ENCODE peak calls at places on chromosomes 3 and 15, in nine cellular contexts. Z, V, L, A, J, F, Q, N and X are unnamed samples.

GRCh38 chr3:37453393-37454391 is 279.3 kb upstream of the LRRFIP2 start:
- DNase-seq in Z (peak), V (no peak), L (no peak), A (peak), J (peak), F (peak), Q (peak), N (no peak), X (peak)

GRCh38 chr3:154121236-154122095 is at the start of gene ARHGEF26:
- DNase-seq in Z (peak), V (peak), L (peak), A (peak), J (peak), F (peak), Q (peak), N (peak), X (peak)

GRCh38 chr15:101124731-101125558 is 126.9 kb downstream of the CHSY1 start:
- DNase-seq in Z (no peak), V (no peak), L (peak), A (no peak), J (no peak), F (no peak), Q (no peak), N (no peak), X (peak)

GRCh38 chr3:58296269-58296668 is 9.8 kb upstream of the RPP14 start:
- DNase-seq in Z (no peak), V (no peak), L (no peak), A (no peak), J (no peak), F (no peak), Q (no peak), N (no peak), X (no peak)

GRCh38 chr3:13648744-13649096 is 99.8 kb downstream of the FBLN2 start:
- DNase-seq in Z (no peak), V (no peak), L (no peak), A (no peak), J (no peak), F (no peak), Q (no peak), N (no peak), X (no peak)

GRCh38 chr3:155369244-155369643 is 75.8 kb upstream of the STRIT1 start:
- DNase-seq in Z (no peak), V (no peak), L (no peak), A (no peak), J (peak), F (no peak), Q (no peak), N (no peak), X (no peak)

GRCh38 chr3:9947025-9947995 is 4.9 kb downstream of the PRRT3 start:
- DNase-seq in Z (peak), V (peak), L (peak), A (peak), J (peak), F (no peak), Q (peak), N (no peak), X (peak)

GRCh38 chr15:66566963-66567531 is 1.2 kb upstream of the LCTL start:
- DNase-seq in Z (peak), V (no peak), L (peak), A (no peak), J (peak), F (peak), Q (no peak), N (peak), X (peak)

GRCh38 chr3:60774617-60775016 is 476.6 kb downstream of the FHIT start:
- DNase-seq in Z (no peak), V (no peak), L (no peak), A (no peak), J (no peak), F (no peak), Q (no peak), N (no peak), X (no peak)

GRCh38 chr3:37400945-37401344 is 226.6 kb upstream of the LRRFIP2 start:
- DNase-seq in Z (no peak), V (no peak), L (no peak), A (no peak), J (no peak), F (no peak), Q (no peak), N (no peak), X (no peak)

GRCh38 chr15:86611392-86612040 is 531.8 kb downstream of the AGBL1 start:
- DNase-seq in Z (no peak), V (no peak), L (no peak), A (no peak), J (peak), F (no peak), Q (no peak), N (no peak), X (no peak)

GRCh38 chr3:15645246-15645645 is 43.7 kb downstream of the BTD start:
- DNase-seq in Z (no peak), V (no peak), L (no peak), A (no peak), J (no peak), F (no peak), Q (no peak), N (no peak), X (no peak)

GRCh38 chr15:99906356-99906755 is 173.1 kb upstream of the LYSMD4 start:
- DNase-seq in Z (no peak), V (no peak), L (no peak), A (no peak), J (no peak), F (no peak), Q (no peak), N (no peak), X (no peak)

GRCh38 chr3:186427627-186428026 is 65.6 kb upstream of the DGKG start:
- DNase-seq in Z (no peak), V (no peak), L (no peak), A (no peak), J (no peak), F (peak), Q (no peak), N (no peak), X (no peak)

GRCh38 chr3:11001020-11001657 is 8.6 kb downstream of the SLC6A1 start:
- DNase-seq in Z (no peak), V (no peak), L (no peak), A (no peak), J (peak), F (peak), Q (no peak), N (no peak), X (no peak)

GRCh38 chr3:146528954-146529353 is 15.5 kb downstream of the PLSCR1 start:
- DNase-seq in Z (no peak), V (no peak), L (no peak), A (no peak), J (no peak), F (no peak), Q (no peak), N (no peak), X (no peak)

GRCh38 chr3:107227091-107227490 is 150.1 kb upstream of the CCDC54 start:
- DNase-seq in Z (no peak), V (no peak), L (no peak), A (no peak), J (no peak), F (no peak), Q (no peak), N (no peak), X (no peak)

GRCh38 chr15:65804252-65804931 is 12.3 kb upstream of the DENND4A start:
- DNase-seq in Z (no peak), V (no peak), L (no peak), A (no peak), J (no peak), F (no peak), Q (no peak), N (no peak), X (no peak)

GRCh38 chr15:58738051-58738707 is 11.3 kb downstream of the ADAM10 start:
- DNase-seq in Z (no peak), V (no peak), L (no peak), A (no peak), J (no peak), F (no peak), Q (no peak), N (no peak), X (no peak)

GRCh38 chr3:58492385-58492970 is 582 bp downstream of the KCTD6 start:
- DNase-seq in Z (no peak), V (no peak), L (no peak), A (no peak), J (no peak), F (no peak), Q (no peak), N (no peak), X (no peak)

GRCh38 chr3:15822281-15822680 is 24.5 kb upstream of the ANKRD28 start:
- DNase-seq in Z (no peak), V (no peak), L (no peak), A (no peak), J (no peak), F (no peak), Q (no peak), N (no peak), X (no peak)

GRCh38 chr15:41523097-41523496 is 9.5 kb upstream of the LTK start:
- DNase-seq in Z (no peak), V (no peak), L (no peak), A (no peak), J (no peak), F (no peak), Q (no peak), N (no peak), X (no peak)

GRCh38 chr3:4888913-4889846 is 90.1 kb upstream of the BHLHE40 start:
- DNase-seq in Z (no peak), V (no peak), L (no peak), A (no peak), J (no peak), F (no peak), Q (no peak), N (no peak), X (no peak)

GRCh38 chr15:100601628-100602063 is 338 bp downstream of the LINS1 start:
- DNase-seq in Z (no peak), V (no peak), L (no peak), A (no peak), J (no peak), F (no peak), Q (no peak), N (no peak), X (no peak)

GRCh38 chr3:47082519-47082918 is 81.4 kb downstream of the SETD2 start:
- DNase-seq in Z (no peak), V (no peak), L (no peak), A (no peak), J (no peak), F (no peak), Q (no peak), N (no peak), X (no peak)

GRCh38 chr15:47405768-47406167 is 311.5 kb upstream of the SEMA6D start:
- DNase-seq in Z (no peak), V (no peak), L (no peak), A (no peak), J (peak), F (no peak), Q (no peak), N (no peak), X (no peak)

GRCh38 chr3:66499881-66500574 is 794 bp downstream of the LRIG1 start:
- DNase-seq in Z (peak), V (peak), L (no peak), A (peak), J (no peak), F (no peak), Q (peak), N (peak), X (peak)

GRCh38 chr3:128056258-128056657 is 4.0 kb downstream of the SEC61A1 start:
- DNase-seq in Z (no peak), V (no peak), L (no peak), A (no peak), J (no peak), F (no peak), Q (no peak), N (no peak), X (no peak)

GRCh38 chr3:52983336-52983807 is 62.5 kb downstream of the SFMBT1 start:
- DNase-seq in Z (no peak), V (no peak), L (no peak), A (no peak), J (no peak), F (no peak), Q (no peak), N (peak), X (no peak)

GRCh38 chr3:156694536-156694935 is 20.1 kb downstream of the TIPARP start:
- DNase-seq in Z (no peak), V (no peak), L (no peak), A (no peak), J (no peak), F (no peak), Q (no peak), N (no peak), X (no peak)

GRCh38 chr3:179768080-179768479 is 115.2 kb downstream of the USP13 start:
- DNase-seq in Z (no peak), V (no peak), L (no peak), A (no peak), J (peak), F (peak), Q (no peak), N (no peak), X (no peak)

GRCh38 chr3:80241791-80242190 is 474.0 kb upstream of the ROBO1 start:
- DNase-seq in Z (no peak), V (no peak), L (no peak), A (no peak), J (no peak), F (no peak), Q (no peak), N (no peak), X (no peak)

GRCh38 chr3:61299343-61299742 is 48.1 kb upstream of the FHIT start:
- DNase-seq in Z (no peak), V (no peak), L (no peak), A (no peak), J (peak), F (no peak), Q (no peak), N (no peak), X (no peak)

GRCh38 chr15:67506775-67507747 is 13.9 kb upstream of the C15orf61 start:
- DNase-seq in Z (no peak), V (no peak), L (no peak), A (no peak), J (no peak), F (no peak), Q (no peak), N (no peak), X (no peak)

GRCh38 chr15:99763827-99764226 is 30.6 kb upstream of the LYSMD4 start:
- DNase-seq in Z (no peak), V (no peak), L (no peak), A (no peak), J (no peak), F (no peak), Q (no peak), N (no peak), X (no peak)

GRCh38 chr15:67531379-67532059 is 10.6 kb downstream of the C15orf61 start:
- DNase-seq in Z (no peak), V (no peak), L (no peak), A (no peak), J (no peak), F (no peak), Q (no peak), N (no peak), X (no peak)

GRCh38 chr3:197407053-197407452 is 108.6 kb upstream of the DLG1 start:
- DNase-seq in Z (no peak), V (no peak), L (no peak), A (no peak), J (no peak), F (no peak), Q (no peak), N (no peak), X (peak)

GRCh38 chr3:197407526-197407925 is 109.1 kb upstream of the DLG1 start:
- DNase-seq in Z (no peak), V (no peak), L (no peak), A (no peak), J (no peak), F (no peak), Q (no peak), N (no peak), X (peak)

GRCh38 chr3:197408177-197408957 is 110.0 kb upstream of the DLG1 start:
- DNase-seq in Z (no peak), V (no peak), L (no peak), A (no peak), J (no peak), F (no peak), Q (no peak), N (no peak), X (peak)

GRCh38 chr3:197404754-197405153 is 106.3 kb upstream of the DLG1 start:
- DNase-seq in Z (no peak), V (no peak), L (no peak), A (no peak), J (no peak), F (no peak), Q (no peak), N (no peak), X (peak)

DNA sequence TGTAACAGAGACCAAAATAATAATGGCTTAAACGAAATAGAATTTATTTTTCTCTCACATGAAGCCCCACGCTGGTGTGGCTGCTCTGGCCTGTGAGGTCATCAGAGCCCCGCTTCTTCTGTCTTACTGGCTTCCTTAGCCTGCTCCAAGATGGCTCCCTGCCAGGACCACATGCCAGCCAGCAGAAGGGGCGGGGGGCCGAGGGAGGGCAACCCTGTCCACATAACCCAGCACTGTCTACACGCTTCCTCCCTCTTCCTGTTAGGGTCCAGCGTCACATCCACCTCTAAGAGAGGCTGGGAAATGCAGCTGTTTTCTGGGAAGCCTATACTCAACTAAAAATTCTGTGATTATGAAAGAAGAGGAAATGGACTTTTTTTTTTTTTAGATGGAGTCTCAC is 107.9 kb upstream of the DLG1 start:
- DNase-seq in Z (no peak), V (no peak), L (no peak), A (peak), J (no peak), F (no peak), Q (no peak), N (no peak), X (peak)
- TF ChIP-seq POLR2AphosphoS5 in Z (no peak), V (no peak), L (no peak), A (no peak), J (no peak), F (no peak), Q (no peak), N (no peak), X (peak)

GRCh38 chr3:141686477-141687280 is 51.4 kb upstream of the RNF7 start:
- DNase-seq in Z (peak), V (no peak), L (no peak), A (peak), J (peak), F (no peak), Q (no peak), N (no peak), X (peak)
- TF ChIP-seq POLR2AphosphoS5 in Z (peak), V (no peak), L (no peak), A (peak), J (no peak), F (no peak), Q (no peak), N (no peak), X (peak)

GRCh38 chr3:112096176-112096575 is 10.0 kb downstream of the C3orf52 start:
- DNase-seq in Z (no peak), V (no peak), L (no peak), A (no peak), J (no peak), F (no peak), Q (no peak), N (no peak), X (no peak)

GRCh38 chr3:112089956-112090898 is 4.0 kb downstream of the C3orf52 start:
- DNase-seq in Z (no peak), V (no peak), L (no peak), A (no peak), J (no peak), F (no peak), Q (no peak), N (no peak), X (no peak)

GRCh38 chr3:112090899-112091586 is 4.9 kb downstream of the C3orf52 start:
- DNase-seq in Z (peak), V (no peak), L (no peak), A (no peak), J (no peak), F (no peak), Q (no peak), N (no peak), X (no peak)

GRCh38 chr3:112093180-112093522 is 7.0 kb downstream of the C3orf52 start:
- DNase-seq in Z (no peak), V (no peak), L (no peak), A (no peak), J (peak), F (no peak), Q (no peak), N (no peak), X (no peak)

GRCh38 chr3:112092439-112093179 is 6.4 kb downstream of the C3orf52 start:
- DNase-seq in Z (no peak), V (no peak), L (no peak), A (no peak), J (peak), F (no peak), Q (no peak), N (no peak), X (no peak)
- TF ChIP-seq POLR2AphosphoS5 in Z (no peak), V (no peak), L (no peak), A (no peak), J (no peak), F (no peak), Q (no peak), N (no peak), X (no peak)

GRCh38 chr3:134646086-134646485 is 4.7 kb downstream of the KY start:
- DNase-seq in Z (no peak), V (peak), L (no peak), A (no peak), J (no peak), F (no peak), Q (no peak), N (no peak), X (no peak)
- TF ChIP-seq POLR2AphosphoS5 in Z (no peak), V (no peak), L (no peak), A (no peak), J (no peak), F (no peak), Q (no peak), N (no peak), X (no peak)

DNA sequence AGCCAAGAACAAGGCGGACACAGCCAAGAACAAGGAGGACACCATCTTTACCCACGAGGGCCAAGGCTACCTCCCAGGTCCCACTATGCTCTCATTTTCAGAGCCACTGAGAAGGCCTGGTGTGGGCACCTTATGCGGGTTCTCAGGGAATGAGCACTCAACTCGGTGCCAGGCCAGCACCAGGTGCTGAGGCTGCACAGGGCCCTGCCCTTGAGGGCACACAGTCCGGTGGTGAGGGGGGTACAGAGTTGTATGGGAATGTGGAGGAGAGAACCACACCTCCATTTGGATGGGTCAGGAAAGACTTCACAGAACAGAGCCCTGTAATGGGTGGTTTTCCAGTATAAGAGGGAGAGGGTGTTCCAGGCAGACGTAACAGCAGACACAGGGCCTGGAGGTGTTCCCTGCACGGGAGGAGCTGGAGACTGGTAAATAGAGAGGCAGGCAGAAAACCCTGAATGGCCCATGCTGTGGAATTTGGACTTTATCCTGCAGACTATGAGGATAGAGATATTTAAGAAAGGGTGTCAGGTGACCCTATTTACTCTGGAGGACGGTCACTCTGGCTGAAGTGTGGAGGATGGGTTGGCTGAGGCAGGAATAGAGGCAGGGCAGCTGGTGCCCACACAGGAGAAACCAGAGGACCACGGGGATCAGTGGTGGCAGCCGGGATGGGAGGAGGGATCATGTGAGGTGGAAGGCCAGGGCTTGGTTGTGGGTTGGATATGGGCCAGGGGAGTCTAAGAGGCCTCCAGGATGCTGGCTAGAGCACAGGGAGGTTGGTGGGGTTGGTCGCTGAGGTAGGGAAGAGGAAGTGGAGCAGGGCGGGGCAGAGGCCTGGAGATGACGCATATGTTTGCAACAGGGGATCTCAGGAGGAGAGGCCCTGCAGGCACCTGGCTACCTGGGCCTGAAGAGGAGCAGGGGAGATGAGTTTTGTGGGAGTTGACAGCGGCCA is 34.6 kb downstream of the CRABP1 start:
- DNase-seq in Z (peak), V (no peak), L (peak), A (no peak), J (no peak), F (peak), Q (no peak), N (no peak), X (peak)
- TF ChIP-seq POLR2AphosphoS5 in Z (peak), V (no peak), L (peak), A (no peak), J (no peak), F (no peak), Q (no peak), N (no peak), X (no peak)